ENCODE peak calls at places on chromosomes 5 and 9, in five cellular contexts. N is Calu3, X is mammary epithelial cell, A is NCI-H1092, P is EL. K is an unnamed sample.

GRCh38 chr5:39451293-39451692 is 26.5 kb upstream of the DAB2 start:
- DNase-seq in N (no peak), X (no peak), A (no peak), P (no peak), K (no peak)

GRCh38 chr9:136913701-136914438 is 27.6 kb downstream of the TRAF2 start:
- DNase-seq in N (no peak), X (no peak), A (no peak), P (no peak), K (no peak)

GRCh38 chr5:89351975-89352374 is 469.0 kb upstream of the MEF2C start:
- DNase-seq in N (no peak), X (peak), A (no peak), P (peak), K (no peak)

GRCh38 chr5:146878471-146879172 is at the start of gene PPP2R2B:
- DNase-seq in N (peak), X (peak), A (peak), P (peak), K (peak)

GRCh38 chr5:53006920-53007890 is 18.1 kb downstream of the ITGA2 start:
- DNase-seq in N (no peak), X (peak), A (no peak), P (no peak), K (no peak)

GRCh38 chr9:85416720-85417119 is 325.0 kb downstream of the AGTPBP1 start:
- DNase-seq in N (no peak), X (no peak), A (no peak), P (no peak), K (no peak)

GRCh38 chr9:128818839-128819715 is 777 bp downstream of the ENDOG start:
- DNase-seq in N (peak), X (peak), A (peak), P (peak), K (peak)

GRCh38 chr5:142960309-142960696 is 190.1 kb downstream of the ARHGAP26 start:
- DNase-seq in N (no peak), X (peak), A (no peak), P (peak), K (no peak)

GRCh38 chr9:104280216-104280585 is 186.1 kb downstream of the SMC2 start:
- DNase-seq in N (no peak), X (no peak), A (no peak), P (no peak), K (no peak)

GRCh38 chr5:126446498-126447224 is 23.5 kb downstream of the GRAMD2B start:
- DNase-seq in N (no peak), X (peak), A (no peak), P (peak), K (no peak)

GRCh38 chr9:127780126-127780885 is 1.8 kb upstream of the SH2D3C start:
- DNase-seq in N (no peak), X (no peak), A (no peak), P (no peak), K (no peak)

GRCh38 chr5:316210-317085 is 5.1 kb upstream of the AHRR start:
- DNase-seq in N (no peak), X (no peak), A (no peak), P (no peak), K (no peak)

GRCh38 chr9:40928803-40929487 is 199.5 kb downstream of the FOXD4L6 start:
- DNase-seq in N (no peak), X (no peak), A (no peak), P (no peak), K (no peak)

GRCh38 chr5:53249529-53249928 is 140.0 kb upstream of the MOCS2 start:
- DNase-seq in N (no peak), X (peak), A (no peak), P (peak), K (no peak)

GRCh38 chr5:14503017-14503680 is 78.4 kb upstream of the OTULINL start:
- DNase-seq in N (no peak), X (no peak), A (no peak), P (no peak), K (no peak)

GRCh38 chr5:56607074-56607473 is 208.3 kb upstream of the MAP3K1 start:
- DNase-seq in N (no peak), X (no peak), A (no peak), P (peak), K (no peak)

GRCh38 chr5:124126504-124127240 is 614.7 kb downstream of the CSNK1G3 start:
- DNase-seq in N (no peak), X (no peak), A (no peak), P (no peak), K (no peak)

GRCh38 chr5:133704411-133704810 is 92.1 kb upstream of the FSTL4 start:
- DNase-seq in N (no peak), X (no peak), A (no peak), P (no peak), K (no peak)

GRCh38 chr5:88878976-88879375 is 4.0 kb downstream of the MEF2C start:
- DNase-seq in N (no peak), X (no peak), A (no peak), P (no peak), K (no peak)